ENCODE peak calls at places on chromosomes 2 and 18, in ten cellular contexts. T is hippocampal formation; L is gastrocnemius medialis; N is choroid plexus epithelial cell; K is AG09309; Q is stimulated activated CD8-positive, alpha-beta memory T cell treated with anti-CD3 and anti-CD28 coated beads, Interleukin-15, amount 100 ng/mL, for 24 hours; C is activated effector memory CD4-positive, alpha-beta T cell treated with anti-CD3 and anti-CD28 coated beads, Interleukin-2, amount 50 U/mL, for 16 hours; J is activated T-helper 1 cell treated with anti-CD3 and anti-CD28 coated beads, Interleukin-2, amount 50 U/mL, for 16 hours; Y is stimulated activated CD4-positive, alpha-beta T cell treated with anti-CD3 and anti-CD28 coated beads, Interleukin-12 subunit alpha, Interleukin-12 subunit beta, amount 100 ng/mL, for 4 hours; E is GM18507. D is an unnamed sample.

GRCh38 chr2:24844023-24844685 is 50.9 kb downstream of the CENPO start:
- DNase-seq in J (no peak), N (no peak), K (no peak), L (no peak), Y (no peak), T (no peak), E (no peak), C (no peak), Q (no peak), D (no peak)

GRCh38 chr18:26631135-26631534 is 82.8 kb upstream of the KCTD1 start:
- DNase-seq in T (no peak), K (no peak), J (no peak), N (no peak), C (no peak), E (no peak), Y (no peak), L (no peak), Q (no peak), D (no peak)

GRCh38 chr2:37156857-37157714 is at the start of gene EIF2AK2:
- DNase-seq in E (peak), N (peak), K (peak), T (peak), C (peak), Q (peak), Y (peak), J (peak), L (peak), D (peak)

GRCh38 chr2:70959851-70960832 is 18.3 kb upstream of the ANKRD53 start:
- DNase-seq in K (no peak), E (no peak), T (no peak), J (no peak), Q (no peak), N (no peak), C (peak), L (no peak), Y (no peak), D (no peak)

GRCh38 chr2:14501061-14501460 is 131.5 kb upstream of the LRATD1 start:
- DNase-seq in Q (no peak), T (no peak), Y (no peak), L (no peak), K (no peak), N (no peak), J (no peak), C (no peak), E (no peak), D (no peak)

GRCh38 chr2:98691307-98691706 is 39.6 kb downstream of the MGAT4A start:
- DNase-seq in T (no peak), Y (no peak), E (no peak), C (no peak), L (no peak), N (no peak), K (no peak), Q (no peak), J (no peak), D (no peak)

GRCh38 chr2:204678031-204678430 is 132.8 kb downstream of the PARD3B start:
- DNase-seq in Q (no peak), C (no peak), J (no peak), K (no peak), E (no peak), L (no peak), N (no peak), T (no peak), Y (no peak), D (no peak)

GRCh38 chr18:3499498-3499897 is 49.5 kb downstream of the TGIF1 start:
- DNase-seq in Q (no peak), E (no peak), T (no peak), L (no peak), K (no peak), N (peak), C (no peak), J (no peak), Y (no peak), D (no peak)

GRCh38 chr2:55840460-55840859 is 83.1 kb downstream of the EFEMP1 start:
- DNase-seq in L (no peak), Y (no peak), E (no peak), T (no peak), C (no peak), N (no peak), K (no peak), Q (no peak), J (no peak), D (no peak)

GRCh38 chr2:174247474-174248186 is 702 bp downstream of the OLA1 start:
- DNase-seq in C (no peak), J (no peak), T (no peak), Y (no peak), K (no peak), N (peak), E (peak), Q (no peak), L (no peak), D (peak)

GRCh38 chr2:38218995-38219394 is 143.0 kb upstream of the CYP1B1 start:
- DNase-seq in E (no peak), N (no peak), J (no peak), C (no peak), Y (no peak), K (no peak), Q (no peak), T (no peak), L (no peak), D (no peak)

GRCh38 chr2:3639653-3640052 is 18.3 kb upstream of the ALLC start:
- DNase-seq in E (no peak), Y (no peak), T (no peak), K (no peak), Q (no peak), C (peak), J (no peak), L (no peak), N (no peak), D (no peak)

GRCh38 chr2:162403884-162404283 is 60.0 kb downstream of the GCA start:
- DNase-seq in L (no peak), T (no peak), J (no peak), K (no peak), E (no peak), Q (no peak), C (no peak), Y (no peak), N (peak), D (no peak)

GRCh38 chr2:120360307-120360855 is 14.4 kb downstream of the INHBB start:
- DNase-seq in E (no peak), L (no peak), Y (no peak), J (no peak), C (no peak), K (peak), Q (no peak), T (no peak), N (peak), D (no peak)

GRCh38 chr2:9191044-9191481 is 15.5 kb upstream of the ASAP2 start:
- DNase-seq in K (peak), J (no peak), E (no peak), Q (no peak), Y (no peak), L (no peak), N (peak), T (no peak), C (no peak), D (no peak)

D was measured in NCI-H748 treated with DMSO at 0.1 percent for 48 hours.